ENCODE peak calls at places on chromosomes 5 and 9, in four cellular contexts. B is K562, Z is GM12891, O is HepG2. D is an unnamed sample.

GRCh38 chr5:14449052-14449661 is 132.4 kb upstream of the OTULINL start:
- DNase-seq in B (no peak), Z (no peak), O (no peak), D (no peak)

GRCh38 chr9:123834218-123834906 is 95.6 kb downstream of the DENND1A start:
- DNase-seq in B (no peak), Z (no peak), O (no peak), D (no peak)

GRCh38 chr9:29422445-29422844 is 1849.2 kb upstream of the C9orf72 start:
- DNase-seq in B (no peak), Z (no peak), O (no peak), D (no peak)

GRCh38 chr5:173281910-173282309 is 46.3 kb downstream of the STC2 start:
- DNase-seq in B (no peak), Z (no peak), O (no peak), D (no peak)

GRCh38 chr5:134026521-134027202 is 21.9 kb upstream of the VDAC1 start:
- DNase-seq in B (peak), Z (peak), O (peak), D (peak)

GRCh38 chr9:12980482-12980881 is 205.7 kb downstream of the LURAP1L start:
- DNase-seq in B (no peak), Z (no peak), O (no peak), D (no peak)

GRCh38 chr5:21649969-21650368 is 1203.2 kb downstream of the CDH12 start:
- DNase-seq in B (no peak), Z (no peak), O (no peak), D (no peak)

GRCh38 chr9:123480096-123480495 is 124.1 kb downstream of the CRB2 start:
- DNase-seq in B (no peak), Z (no peak), O (no peak), D (no peak)

GRCh38 chr5:79507251-79508205 is 6.4 kb downstream of the HOMER1 start:
- DNase-seq in B (no peak), Z (no peak), O (no peak), D (no peak)

GRCh38 chr5:141850183-141850768 is 27.9 kb downstream of the PCDH1 start:
- DNase-seq in B (peak), Z (peak), O (no peak), D (peak)

GRCh38 chr9:676780-677458 is 164.6 kb upstream of the DMRT1 start:
- DNase-seq in B (no peak), Z (no peak), O (peak), D (no peak)

GRCh38 chr5:73913971-73914370 is 288.0 kb downstream of the ARHGEF28 start:
- DNase-seq in B (no peak), Z (no peak), O (no peak), D (no peak)

GRCh38 chr5:140420665-140421361 is 19.2 kb downstream of the ANKHD1 start:
- DNase-seq in B (no peak), Z (no peak), O (no peak), D (no peak)

GRCh38 chr9:121354141-121354540 is 15.9 kb downstream of the STOM start:
- DNase-seq in B (no peak), Z (no peak), O (peak), D (no peak)

GRCh38 chr5:158511454-158511853 is 588.3 kb downstream of the EBF1 start:
- DNase-seq in B (no peak), Z (peak), O (no peak), D (no peak)

GRCh38 chr9:125805057-125805456 is 57.9 kb downstream of the PBX3 start:
- DNase-seq in B (no peak), Z (no peak), O (no peak), D (no peak)

GRCh38 chr9:82152181-82152580 is 163.6 kb downstream of the SPATA31D1 start:
- DNase-seq in B (no peak), Z (no peak), O (no peak), D (no peak)

GRCh38 chr5:85453026-85453349 is 1068.3 kb upstream of the EDIL3 start:
- DNase-seq in B (peak), Z (no peak), O (no peak), D (no peak)

GRCh38 chr5:154756871-154757646 is 1.9 kb downstream of the LARP1 start:
- DNase-seq in B (peak), Z (no peak), O (no peak), D (no peak)

GRCh38 chr5:149510136-149510535 is 41.1 kb downstream of the CSNK1A1 start:
- DNase-seq in B (no peak), Z (no peak), O (no peak), D (no peak)

GRCh38 chr5:168227973-168228615 is 63.4 kb upstream of the WWC1 start:
- DNase-seq in B (no peak), Z (no peak), O (no peak), D (peak)

GRCh38 chr5:141951341-141951781 is 6.6 kb downstream of the PCDH12 start:
- DNase-seq in B (peak), Z (peak), O (no peak), D (peak)

GRCh38 chr9:121369595-121370265 is at the start of gene STOM:
- DNase-seq in B (no peak), Z (no peak), O (peak), D (no peak)

GRCh38 chr9:31259824-31260223 is 1124.6 kb upstream of the ACO1 start:
- DNase-seq in B (no peak), Z (no peak), O (no peak), D (no peak)

GRCh38 chr5:77086611-77087483 is at the start of gene ZBED3:
- DNase-seq in B (no peak), Z (peak), O (peak), D (peak)
- TF ChIP-seq POLR2A in B (no peak), Z (peak), O (peak), D (no peak)

GRCh38 chr9:129759804-129760502 is 7.1 kb upstream of the PTGES start:
- DNase-seq in B (peak), Z (no peak), O (no peak), D (no peak)

GRCh38 chr9:129763235-129763917 is 10.5 kb upstream of the PTGES start:
- DNase-seq in B (no peak), Z (no peak), O (no peak), D (no peak)

GRCh38 chr9:129759329-129759728 is 6.5 kb upstream of the PTGES start:
- DNase-seq in B (peak), Z (no peak), O (no peak), D (no peak)

GRCh38 chr9:129761901-129762359 is 9.1 kb upstream of the PTGES start:
- DNase-seq in B (no peak), Z (no peak), O (no peak), D (no peak)

DNA sequence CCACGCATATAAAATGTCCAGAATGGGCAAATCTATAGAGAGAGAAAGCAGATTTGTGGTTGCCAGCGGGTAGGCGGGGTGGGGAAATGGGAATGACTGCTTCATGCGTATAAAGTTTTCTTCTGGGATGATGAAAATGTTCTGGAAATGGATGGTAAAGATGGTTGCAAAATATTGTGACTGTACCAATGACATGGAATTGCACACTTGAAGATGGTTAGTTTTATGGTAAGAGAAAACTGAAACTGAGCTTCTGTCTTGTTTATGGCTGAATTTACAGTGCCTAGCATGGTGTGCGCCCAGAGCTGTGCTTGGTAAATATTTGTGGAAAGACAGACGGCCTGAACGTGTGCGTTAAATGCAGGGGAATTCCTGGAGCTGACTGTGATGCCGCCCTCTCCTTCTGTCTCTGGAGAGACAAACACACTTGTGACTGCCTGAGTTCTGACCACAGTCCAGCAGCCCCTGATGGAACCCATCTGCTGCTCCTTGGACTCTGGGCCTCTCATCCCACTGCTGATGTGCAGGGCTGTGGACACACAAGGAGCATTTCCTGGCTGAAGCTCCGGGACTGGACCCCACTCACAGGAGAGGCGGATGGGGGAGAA is 8.6 kb upstream of the PTGES start:
- DNase-seq in B (no peak), Z (no peak), O (no peak), D (no peak)
- TF ChIP-seq POLR2AphosphoS5 in B (no peak), Z (no peak), O (no peak), D (no peak)

GRCh38 chr9:87662808-87663528 is 63.0 kb upstream of the CTSL start:
- DNase-seq in B (peak), Z (peak), O (peak), D (peak)
- TF ChIP-seq TAF1 in B (no peak), Z (no peak), O (no peak), D (no peak)

GRCh38 chr5:180353963-180354574 is 933 bp upstream of the GFPT2 start:
- DNase-seq in B (no peak), Z (no peak), O (no peak), D (no peak)

GRCh38 chr5:180354966-180355365 is 1.8 kb upstream of the GFPT2 start:
- DNase-seq in B (no peak), Z (no peak), O (no peak), D (no peak)

GRCh38 chr5:180352116-180352975 is 790 bp downstream of the GFPT2 start:
- DNase-seq in B (no peak), Z (no peak), O (no peak), D (no peak)

GRCh38 chr5:180352976-180353225 is 235 bp downstream of the GFPT2 start:
- DNase-seq in B (no peak), Z (no peak), O (no peak), D (no peak)

DNA sequence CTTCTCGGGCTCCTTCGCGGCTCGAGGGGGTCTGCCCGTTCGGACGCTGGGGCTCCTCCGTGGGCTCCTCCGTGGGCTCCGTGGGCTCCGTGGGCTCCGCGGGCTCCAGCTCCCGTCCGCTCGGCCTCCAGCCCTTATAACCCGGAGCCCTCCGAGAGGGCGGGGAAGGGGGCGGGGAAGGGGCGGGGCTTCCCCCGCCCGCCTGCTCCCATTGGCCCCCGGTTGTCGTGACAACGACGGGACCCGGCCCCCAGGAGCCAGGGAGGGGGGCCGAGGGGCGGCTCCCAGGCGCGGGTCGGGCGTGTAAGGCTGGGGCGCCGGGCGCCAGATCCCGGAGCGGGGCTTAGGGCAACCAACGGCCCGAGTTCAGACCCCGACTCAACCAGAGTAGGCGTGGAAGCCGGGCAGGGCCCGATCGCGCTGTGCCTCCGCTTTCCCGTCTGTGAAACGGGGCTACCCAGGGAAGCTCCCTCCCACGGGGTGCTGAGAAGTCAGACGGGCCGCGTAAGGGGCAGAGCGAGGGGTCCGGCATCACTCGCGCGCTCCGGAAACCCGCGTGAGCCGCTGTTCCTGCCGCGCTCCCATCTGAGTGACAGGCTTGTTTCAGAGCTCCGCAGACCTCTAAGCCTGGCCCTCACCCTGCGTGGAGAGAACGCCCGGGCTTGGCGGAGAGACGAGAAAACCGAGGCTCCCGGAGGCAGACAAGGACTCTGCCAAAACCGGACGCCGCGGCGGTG is at the start of gene GFPT2:
- DNase-seq in B (peak), Z (peak), O (peak), D (peak)
- TF ChIP-seq POLR2A in B (no peak), Z (no peak), O (no peak), D (no peak)

DNA sequence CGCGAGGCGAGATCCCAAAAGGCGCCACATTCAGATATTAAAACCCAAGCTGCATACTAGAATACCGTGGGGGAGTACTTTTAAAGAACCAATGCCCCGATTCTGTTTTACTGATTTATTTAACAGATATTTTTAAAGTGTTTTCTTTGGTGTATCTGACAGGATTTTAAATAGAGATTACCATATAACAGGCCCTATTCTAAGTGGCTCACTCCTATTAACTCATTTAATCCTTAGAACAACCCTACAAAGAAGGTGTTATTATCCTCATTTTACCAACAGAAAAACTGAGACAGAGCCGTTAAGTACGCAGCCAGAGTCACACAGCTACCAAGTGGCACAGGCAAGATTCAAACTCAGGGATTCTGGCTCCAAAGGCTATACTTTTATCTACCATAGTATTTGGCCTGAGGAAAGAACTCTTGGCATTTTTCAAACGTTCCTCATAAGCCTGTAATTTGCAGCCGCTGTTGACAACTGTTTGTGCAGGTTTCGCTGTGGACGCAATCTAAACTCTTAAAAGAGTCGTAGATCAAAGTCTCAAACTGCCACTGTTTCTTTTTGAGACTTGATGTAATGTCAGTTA is 550 bp upstream of the TMEM245 start:
- DNase-seq in B (no peak), Z (no peak), O (no peak), D (no peak)
- TF ChIP-seq POLR2AphosphoS5 in B (no peak), Z (no peak), O (no peak), D (no peak)

DNA sequence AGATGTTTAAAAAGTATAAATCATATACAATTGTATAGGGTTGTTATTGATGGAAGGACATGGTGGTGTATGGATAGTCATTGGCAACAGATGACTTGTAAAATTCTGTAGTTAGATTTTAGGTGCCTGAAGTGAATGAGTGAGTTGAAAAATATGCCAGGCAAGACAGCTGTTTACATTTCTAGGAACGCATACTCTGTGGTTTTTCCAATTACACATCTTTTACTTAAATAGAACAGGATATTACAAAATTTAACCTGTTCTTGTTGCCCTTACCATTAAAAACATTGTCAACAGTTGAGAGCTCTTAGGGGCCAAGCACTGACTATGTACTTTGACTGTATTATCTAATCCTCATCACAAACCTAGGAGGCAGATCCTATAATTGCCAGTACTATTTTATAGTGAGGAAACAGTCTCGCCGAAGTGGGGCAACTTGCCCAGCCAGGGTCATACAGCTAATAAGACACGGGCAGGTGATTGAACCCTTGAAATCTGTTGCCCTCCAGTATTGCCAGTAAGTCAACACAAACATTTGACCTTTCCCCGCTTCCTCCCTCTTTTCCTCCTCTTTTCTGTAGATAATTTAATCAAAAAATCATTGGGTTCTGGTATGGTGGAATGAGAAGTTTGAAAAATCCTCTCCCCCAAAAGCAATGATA is 88.6 kb downstream of the MACROH2A1 start:
- DNase-seq in B (no peak), Z (no peak), O (no peak), D (no peak)
- TF ChIP-seq TAF1 in B (no peak), Z (no peak), O (no peak), D (no peak)